ENCODE peak calls at places on chromosomes 6 and 20, in four cellular contexts. One of them, this sample, is unnamed.

GRCh38 chr20:29430531-29430930 is 1826.9 kb upstream of the DEFB115 start:
- DNase-seq in KG1: no peak
- DNase-seq in GM04504: no peak
- DNase-seq in A549: no peak
- DNase-seq in this sample: no peak

GRCh38 chr6:69758214-69758613 is 38.6 kb downstream of the LMBRD1 start:
- DNase-seq in KG1: no peak
- DNase-seq in GM04504: no peak
- DNase-seq in A549: no peak
- DNase-seq in this sample: no peak

GRCh38 chr6:4487538-4487937 is 288.7 kb upstream of the CDYL start:
- DNase-seq in A549: no peak
- DNase-seq in KG1: no peak
- DNase-seq in GM04504: no peak
- DNase-seq in this sample: no peak

GRCh38 chr20:63636752-63637633 is 10.1 kb upstream of the GMEB2 start:
- DNase-seq in GM04504: no peak
- DNase-seq in KG1: no peak
- DNase-seq in A549: no peak
- DNase-seq in this sample: no peak

GRCh38 chr6:116557863-116558262 is 4.3 kb downstream of the CALHM4 start:
- DNase-seq in KG1: no peak
- DNase-seq in GM04504: peak; percentile 87
- DNase-seq in A549: peak; percentile 43
- DNase-seq in this sample: peak; percentile 84

GRCh38 chr6:141152951-141153350 is 979.8 kb upstream of the GJE1 start:
- DNase-seq in GM04504: peak; percentile 30
- DNase-seq in A549: no peak
- DNase-seq in KG1: no peak
- DNase-seq in this sample: no peak

GRCh38 chr6:90274481-90275030 is 22.1 kb downstream of the BACH2 start:
- DNase-seq in A549: no peak
- DNase-seq in GM04504: no peak
- DNase-seq in KG1: no peak
- DNase-seq in this sample: no peak

GRCh38 chr20:17620371-17621228 is 50.7 kb downstream of the DSTN start:
- DNase-seq in KG1: no peak
- DNase-seq in A549: no peak
- DNase-seq in GM04504: no peak
- DNase-seq in this sample: no peak

GRCh38 chr6:121285041-121285440 is 49.2 kb downstream of the TBC1D32 start:
- DNase-seq in GM04504: peak; percentile 56
- DNase-seq in KG1: no peak
- DNase-seq in A549: no peak
- DNase-seq in this sample: no peak

GRCh38 chr6:152636675-152637421 is at the start of gene SYNE1:
- DNase-seq in GM04504: no peak
- DNase-seq in A549: peak; percentile 15
- DNase-seq in KG1: no peak
- DNase-seq in this sample: no peak

GRCh38 chr6:100463685-100464161 is 998 bp downstream of the SIM1 start:
- DNase-seq in KG1: no peak
- DNase-seq in GM04504: peak; percentile 15
- DNase-seq in A549: no peak
- DNase-seq in this sample: no peak

GRCh38 chr6:106114492-106114891 is 28.4 kb downstream of the PRDM1 start:
- DNase-seq in KG1: no peak
- DNase-seq in A549: no peak
- DNase-seq in GM04504: no peak
- DNase-seq in this sample: no peak

GRCh38 chr6:112037783-112038216 is 16.1 kb upstream of the CCN6 start:
- DNase-seq in GM04504: peak; percentile 97
- DNase-seq in KG1: no peak
- DNase-seq in A549: peak; percentile 5
- DNase-seq in this sample: peak; percentile 60

GRCh38 chr6:21109421-21110178 is 484.0 kb upstream of the SOX4 start:
- DNase-seq in A549: peak; percentile 5
- DNase-seq in KG1: no peak
- DNase-seq in GM04504: peak; percentile 42
- DNase-seq in this sample: peak; percentile 26

GRCh38 chr6:111722220-111722731 is 116.6 kb upstream of the TRAF3IP2 start:
- DNase-seq in A549: no peak
- DNase-seq in KG1: no peak
- DNase-seq in GM04504: peak; percentile 51
- DNase-seq in this sample: peak; percentile 90

GRCh38 chr20:4384961-4385360 is 336.7 kb upstream of the PRND start:
- DNase-seq in GM04504: no peak
- DNase-seq in A549: no peak
- DNase-seq in KG1: no peak
- DNase-seq in this sample: no peak

GRCh38 chr6:140592877-140593276 is 1218.4 kb upstream of the CITED2 start:
- DNase-seq in GM04504: no peak
- DNase-seq in KG1: no peak
- DNase-seq in A549: no peak
- DNase-seq in this sample: no peak

This sample was measured in fibroblast of the conjunctiva.